ENCODE peak calls at places on chromosomes 13 and 19, in nine cellular contexts. K, Q, U, W, L, N, H, B and T are unnamed samples.

GRCh38 chr19:1514295-1514661 is 1.5 kb upstream of the ADAMTSL5 start:
- DNase-seq in W (no peak), K (no peak), U (no peak), H (no peak), Q (no peak), L (no peak), B (no peak), N (no peak), T (no peak)

GRCh38 chr13:73967397-73968165 is 166.6 kb downstream of the KLF12 start:
- DNase-seq in K (no peak), U (no peak), L (peak), N (no peak), W (no peak), B (no peak), Q (no peak), H (no peak), T (peak)

GRCh38 chr13:96650301-96650886 is 343.9 kb downstream of the OXGR1 start:
- DNase-seq in K (peak), Q (no peak), L (no peak), U (no peak), B (no peak), H (no peak), W (no peak), N (no peak), T (peak)

GRCh38 chr19:16014923-16015804 is 61.1 kb upstream of the TPM4 start:
- DNase-seq in W (no peak), K (no peak), N (no peak), B (no peak), L (no peak), H (no peak), Q (no peak), U (peak), T (no peak)

GRCh38 chr13:109856350-109856749 is 70.0 kb upstream of the IRS2 start:
- DNase-seq in B (no peak), W (no peak), Q (no peak), L (no peak), K (no peak), N (no peak), H (no peak), U (no peak), T (no peak)

GRCh38 chr13:43446126-43446525 is 340.6 kb downstream of the ENOX1 start:
- DNase-seq in B (no peak), K (no peak), W (no peak), H (no peak), U (no peak), L (no peak), Q (no peak), N (no peak), T (no peak)

GRCh38 chr13:25380741-25381324 is 9.1 kb downstream of the ATP8A2 start:
- DNase-seq in W (no peak), N (no peak), B (no peak), K (no peak), U (no peak), H (no peak), L (no peak), Q (no peak), T (no peak)

GRCh38 chr13:53264751-53265150 is 236.1 kb downstream of the OLFM4 start:
- DNase-seq in L (no peak), H (no peak), W (no peak), K (no peak), N (no peak), U (no peak), Q (no peak), B (no peak), T (no peak)

GRCh38 chr13:50576156-50576555 is 267.3 kb downstream of the DLEU7 start:
- DNase-seq in H (no peak), W (no peak), K (no peak), Q (no peak), N (no peak), B (no peak), U (peak), L (no peak), T (no peak)

GRCh38 chr13:41649659-41650058 is 192.3 kb downstream of the RGCC start:
- DNase-seq in W (no peak), U (no peak), B (no peak), K (no peak), H (no peak), N (no peak), Q (peak), L (peak), T (no peak)

GRCh38 chr13:30803791-30804190 is 68.4 kb downstream of the ALOX5AP start:
- DNase-seq in B (no peak), H (no peak), N (no peak), Q (no peak), U (no peak), L (no peak), K (no peak), W (no peak), T (no peak)

GRCh38 chr19:43798546-43799409 is 3.5 kb downstream of the LYPD5 start:
- DNase-seq in U (peak), L (no peak), Q (peak), K (peak), H (no peak), B (peak), W (no peak), N (no peak), T (no peak)

GRCh38 chr19:33472696-33473624 is 48.6 kb downstream of the PEPD start:
- DNase-seq in Q (peak), U (peak), N (no peak), L (no peak), H (no peak), B (no peak), K (peak), W (no peak), T (no peak)

GRCh38 chr13:34391071-34391470 is 551.0 kb upstream of the NBEA start:
- DNase-seq in Q (peak), W (no peak), H (no peak), L (no peak), B (no peak), U (no peak), N (no peak), K (peak), T (no peak)

GRCh38 chr13:112486386-112487126 is 101.4 kb downstream of the TUBGCP3 start:
- DNase-seq in U (no peak), Q (no peak), W (no peak), L (no peak), B (no peak), N (no peak), H (no peak), K (no peak), T (no peak)

GRCh38 chr13:49821216-49821820 is 28.8 kb upstream of the KPNA3 start:
- DNase-seq in N (no peak), K (peak), U (no peak), W (no peak), B (no peak), L (no peak), Q (peak), H (no peak), T (no peak)

GRCh38 chr13:33611016-33611805 is 206.7 kb upstream of the RFC3 start:
- DNase-seq in K (no peak), N (peak), W (peak), H (peak), Q (no peak), B (no peak), L (no peak), U (no peak), T (no peak)

GRCh38 chr13:80603351-80603750 is 262.4 kb upstream of the SPRY2 start:
- DNase-seq in Q (no peak), W (no peak), B (no peak), N (no peak), H (no peak), U (no peak), L (no peak), K (no peak), T (no peak)

GRCh38 chr13:80605007-80605406 is 264.1 kb upstream of the SPRY2 start:
- DNase-seq in K (no peak), W (no peak), L (no peak), U (no peak), H (no peak), B (no peak), N (no peak), Q (no peak), T (no peak)

GRCh38 chr13:80599765-80600164 is 258.8 kb upstream of the SPRY2 start:
- DNase-seq in K (no peak), L (no peak), Q (no peak), H (no peak), N (no peak), W (no peak), U (no peak), B (no peak), T (no peak)

GRCh38 chr13:80605743-80606142 is 264.8 kb upstream of the SPRY2 start:
- DNase-seq in B (no peak), N (no peak), H (no peak), L (no peak), K (no peak), W (no peak), Q (no peak), U (no peak), T (no peak)

GRCh38 chr13:80604094-80604493 is 263.2 kb upstream of the SPRY2 start:
- DNase-seq in B (no peak), Q (no peak), N (no peak), K (no peak), L (no peak), U (no peak), H (no peak), W (peak), T (no peak)
- TF ChIP-seq CTCF in B (no peak), Q (no peak), N (no peak), K (no peak), L (no peak), U (no peak), H (no peak), W (no peak), T (no peak)

GRCh38 chr19:54430306-54431254 is 15.3 kb downstream of the TTYH1 start:
- DNase-seq in W (peak), N (peak), H (no peak), U (no peak), K (no peak), B (no peak), Q (peak), L (peak), T (peak)
- TF ChIP-seq CTCF in W (peak), N (peak), H (no peak), U (no peak), K (peak), B (peak), Q (peak), L (peak), T (no peak)

GRCh38 chr19:53394974-53395839 is at the start of gene ZNF765:
- DNase-seq in K (peak), N (peak), B (peak), W (peak), H (peak), U (peak), L (peak), Q (peak), T (peak)
- TF ChIP-seq CTCF in K (peak), N (peak), B (peak), W (peak), H (peak), U (peak), L (peak), Q (peak), T (peak)

GRCh38 chr19:14089412-14089661 is 1.2 kb downstream of the SAMD1 start:
- DNase-seq in K (no peak), U (no peak), N (no peak), B (no peak), H (no peak), W (no peak), Q (peak), L (peak), T (peak)

GRCh38 chr19:14089662-14090508 is 666 bp downstream of the SAMD1 start:
- DNase-seq in H (peak), B (peak), K (no peak), N (peak), Q (peak), W (no peak), U (peak), L (peak), T (peak)

GRCh38 chr19:14091885-14092462 is 1.4 kb upstream of the SAMD1 start:
- DNase-seq in W (no peak), B (no peak), N (no peak), U (no peak), Q (no peak), L (peak), K (no peak), H (no peak), T (peak)

GRCh38 chr19:14091086-14091884 is 734 bp upstream of the SAMD1 start:
- DNase-seq in W (peak), H (peak), L (peak), Q (peak), B (peak), U (peak), K (peak), N (peak), T (peak)

GRCh38 chr19:14090509-14091085 is at the start of gene SAMD1:
- DNase-seq in B (peak), N (peak), U (peak), W (peak), H (peak), K (peak), Q (peak), L (peak), T (peak)
- TF ChIP-seq CTCF in B (no peak), N (no peak), U (no peak), W (no peak), H (no peak), K (no peak), Q (no peak), L (peak), T (no peak)

DNA sequence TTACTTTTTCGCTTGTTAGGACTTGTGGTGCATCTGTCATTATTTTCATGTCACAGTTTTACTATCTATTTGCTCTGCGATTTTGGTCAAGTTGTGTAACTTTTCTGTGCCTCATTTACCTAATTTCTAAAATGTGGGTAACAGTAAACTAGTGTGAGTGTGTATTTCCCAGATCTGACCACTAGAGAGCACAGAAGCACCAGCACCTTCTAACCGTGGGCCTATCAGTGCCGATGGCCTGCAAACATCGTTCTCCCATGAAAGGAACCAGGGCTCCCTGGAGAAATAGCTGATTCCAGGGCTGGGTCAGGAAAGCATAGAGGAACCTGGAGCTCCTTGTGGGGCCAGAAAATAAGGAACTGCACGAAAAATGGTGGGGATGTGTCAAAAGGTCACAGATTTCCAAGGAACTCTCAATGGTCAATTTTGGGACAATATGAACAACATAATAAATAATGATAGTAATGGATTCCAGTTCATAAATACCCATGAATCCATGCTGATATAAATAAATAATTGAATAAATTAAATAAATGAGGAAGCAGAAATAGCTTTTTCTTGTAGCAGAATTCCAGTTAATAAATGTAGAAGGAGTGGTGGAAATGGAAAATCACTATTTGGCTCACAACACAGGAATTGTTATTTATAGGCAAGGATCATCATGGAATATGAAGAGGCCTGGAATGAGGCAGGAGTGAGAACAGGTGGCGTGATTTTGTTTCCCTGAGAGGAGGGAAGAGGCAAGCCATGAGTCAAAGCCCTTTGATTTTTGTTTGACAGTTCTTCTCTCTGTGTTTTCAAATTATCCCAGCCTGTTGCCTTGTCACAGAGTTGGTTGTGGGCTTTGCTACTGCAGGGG is 31.1 kb downstream of the CEACAM8 start:
- DNase-seq in N (peak), B (no peak), U (no peak), W (no peak), Q (peak), K (peak), L (peak), H (no peak), T (peak)
- TF ChIP-seq CTCF in N (peak), B (peak), U (peak), W (peak), Q (peak), K (peak), L (peak), H (peak), T (peak)

DNA sequence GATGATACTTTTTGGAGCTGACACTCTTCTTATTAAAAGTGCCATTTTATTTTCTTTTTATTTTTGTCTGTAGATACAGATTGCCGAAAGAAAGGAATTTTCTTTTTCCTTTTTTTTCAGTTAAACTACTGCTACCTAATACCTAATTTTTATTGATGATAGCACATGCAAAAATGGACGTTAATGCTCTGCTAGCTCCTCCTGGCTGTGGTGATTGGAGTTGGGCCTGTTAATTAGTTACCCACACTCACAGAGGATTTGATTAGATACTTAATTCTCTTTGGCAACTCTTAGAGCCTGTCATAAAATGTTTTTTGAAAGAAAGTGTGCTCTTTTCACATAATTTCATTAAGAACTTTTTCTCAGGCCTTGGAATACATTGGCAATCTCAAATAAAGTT is 366.8 kb downstream of the DCT start:
- DNase-seq in W (no peak), K (no peak), H (no peak), L (no peak), U (no peak), N (no peak), B (no peak), Q (no peak), T (no peak)
- TF ChIP-seq CTCF in W (no peak), K (no peak), H (no peak), L (no peak), U (no peak), N (no peak), B (no peak), Q (no peak), T (no peak)